ENCODE peak calls at places on chromosomes 4 and X, in seven cellular contexts. One of them, this sample, is unnamed.

GRCh38 chr4:8907596-8908205 is 36.1 kb upstream of the HMX1 start:
- DNase-seq in neural progenitor cell: no peak
- DNase-seq in bronchial epithelial cell: no peak
- DNase-seq in dorsolateral prefrontal cortex: peak; percentile 23
- DNase-seq in CD8-positive, alpha-beta T cell: no peak
- DNase-seq in cardiac fibroblast: no peak
- DNase-seq in AG10803: no peak
- DNase-seq in this sample: no peak

GRCh38 chr4:71400788-71401187 is 62.0 kb downstream of the SLC4A4 start:
- DNase-seq in neural progenitor cell: no peak
- DNase-seq in bronchial epithelial cell: no peak
- DNase-seq in dorsolateral prefrontal cortex: no peak
- DNase-seq in CD8-positive, alpha-beta T cell: no peak
- DNase-seq in cardiac fibroblast: no peak
- DNase-seq in AG10803: no peak
- DNase-seq in this sample: no peak

GRCh38 chr4:110236324-110236723 is 37.9 kb upstream of the ELOVL6 start:
- DNase-seq in neural progenitor cell: no peak
- DNase-seq in bronchial epithelial cell: no peak
- DNase-seq in dorsolateral prefrontal cortex: no peak
- DNase-seq in CD8-positive, alpha-beta T cell: no peak
- DNase-seq in cardiac fibroblast: no peak
- DNase-seq in AG10803: no peak
- DNase-seq in this sample: no peak

GRCh38 chrX:40197071-40197470 is 99.3 kb upstream of the BCOR start:
- DNase-seq in neural progenitor cell: no peak
- DNase-seq in bronchial epithelial cell: no peak
- DNase-seq in dorsolateral prefrontal cortex: no peak
- DNase-seq in CD8-positive, alpha-beta T cell: no peak
- DNase-seq in cardiac fibroblast: no peak
- DNase-seq in AG10803: no peak
- DNase-seq in this sample: no peak

GRCh38 chrX:144219035-144219434 is 335.2 kb downstream of the UBE2NL start:
- DNase-seq in neural progenitor cell: peak; percentile 24
- DNase-seq in bronchial epithelial cell: peak; percentile 0
- DNase-seq in dorsolateral prefrontal cortex: no peak
- DNase-seq in CD8-positive, alpha-beta T cell: no peak
- DNase-seq in cardiac fibroblast: no peak
- DNase-seq in AG10803: peak; percentile 0
- DNase-seq in this sample: no peak

GRCh38 chrX:35842657-35843056 is 44.5 kb downstream of the MAGEB16 start:
- DNase-seq in neural progenitor cell: peak; percentile 11
- DNase-seq in bronchial epithelial cell: no peak
- DNase-seq in dorsolateral prefrontal cortex: no peak
- DNase-seq in CD8-positive, alpha-beta T cell: no peak
- DNase-seq in cardiac fibroblast: no peak
- DNase-seq in AG10803: no peak
- DNase-seq in this sample: no peak

GRCh38 chr4:97367878-97368277 is 775.4 kb downstream of the STPG2 start:
- DNase-seq in neural progenitor cell: no peak
- DNase-seq in bronchial epithelial cell: peak; percentile 76
- DNase-seq in dorsolateral prefrontal cortex: no peak
- DNase-seq in CD8-positive, alpha-beta T cell: no peak
- DNase-seq in cardiac fibroblast: peak; percentile 31
- DNase-seq in AG10803: no peak
- DNase-seq in this sample: no peak

GRCh38 chr4:2688697-2689096 is 67.4 kb downstream of the TNIP2 start:
- DNase-seq in neural progenitor cell: no peak
- DNase-seq in bronchial epithelial cell: no peak
- DNase-seq in dorsolateral prefrontal cortex: peak; percentile 15
- DNase-seq in CD8-positive, alpha-beta T cell: no peak
- DNase-seq in cardiac fibroblast: no peak
- DNase-seq in AG10803: no peak
- DNase-seq in this sample: no peak

GRCh38 chrX:72245461-72246089 is 6.7 kb upstream of the ERCC6L start:
- DNase-seq in neural progenitor cell: peak; percentile 71
- DNase-seq in bronchial epithelial cell: peak; percentile 22
- DNase-seq in dorsolateral prefrontal cortex: peak; percentile 40
- DNase-seq in CD8-positive, alpha-beta T cell: peak; percentile 10
- DNase-seq in cardiac fibroblast: peak; percentile 67
- DNase-seq in AG10803: peak; percentile 46
- DNase-seq in this sample: peak; percentile 28

GRCh38 chr4:107519057-107519456 is 201.0 kb downstream of the PAPSS1 start:
- DNase-seq in neural progenitor cell: peak; percentile 47
- DNase-seq in bronchial epithelial cell: peak; percentile 44
- DNase-seq in dorsolateral prefrontal cortex: no peak
- DNase-seq in CD8-positive, alpha-beta T cell: no peak
- DNase-seq in cardiac fibroblast: peak; percentile 47
- DNase-seq in AG10803: peak; percentile 60
- DNase-seq in this sample: peak; percentile 14

GRCh38 chr4:186808635-186809018 is 85.0 kb upstream of the FAT1 start:
- DNase-seq in neural progenitor cell: no peak
- DNase-seq in bronchial epithelial cell: peak; percentile 90
- DNase-seq in dorsolateral prefrontal cortex: no peak
- DNase-seq in CD8-positive, alpha-beta T cell: no peak
- DNase-seq in cardiac fibroblast: peak; percentile 51
- DNase-seq in AG10803: peak; percentile 72
- DNase-seq in this sample: no peak

GRCh38 chr4:22500128-22500611 is 15.7 kb downstream of the ADGRA3 start:
- DNase-seq in neural progenitor cell: no peak
- DNase-seq in bronchial epithelial cell: peak; percentile 64
- DNase-seq in dorsolateral prefrontal cortex: no peak
- DNase-seq in CD8-positive, alpha-beta T cell: no peak
- DNase-seq in cardiac fibroblast: no peak
- DNase-seq in AG10803: no peak
- DNase-seq in this sample: no peak

GRCh38 chrX:7316887-7317286 is 168.9 kb upstream of the PUDP start:
- DNase-seq in neural progenitor cell: no peak
- DNase-seq in bronchial epithelial cell: no peak
- DNase-seq in dorsolateral prefrontal cortex: no peak
- DNase-seq in CD8-positive, alpha-beta T cell: no peak
- DNase-seq in cardiac fibroblast: no peak
- DNase-seq in AG10803: peak; percentile 89
- DNase-seq in this sample: no peak

GRCh38 chrX:7316280-7316679 is 168.3 kb upstream of the PUDP start:
- DNase-seq in neural progenitor cell: no peak
- DNase-seq in bronchial epithelial cell: peak; percentile 12
- DNase-seq in dorsolateral prefrontal cortex: no peak
- DNase-seq in CD8-positive, alpha-beta T cell: no peak
- DNase-seq in cardiac fibroblast: no peak
- DNase-seq in AG10803: peak; percentile 74
- DNase-seq in this sample: no peak

GRCh38 chrX:7318661-7319060 is 170.7 kb upstream of the PUDP start:
- DNase-seq in neural progenitor cell: no peak
- DNase-seq in bronchial epithelial cell: no peak
- DNase-seq in dorsolateral prefrontal cortex: no peak
- DNase-seq in CD8-positive, alpha-beta T cell: no peak
- DNase-seq in cardiac fibroblast: no peak
- DNase-seq in AG10803: peak; percentile 1
- DNase-seq in this sample: no peak

GRCh38 chrX:7318246-7318645 is 170.3 kb upstream of the PUDP start:
- DNase-seq in neural progenitor cell: no peak
- DNase-seq in bronchial epithelial cell: no peak
- DNase-seq in dorsolateral prefrontal cortex: no peak
- DNase-seq in CD8-positive, alpha-beta T cell: no peak
- DNase-seq in cardiac fibroblast: no peak
- DNase-seq in AG10803: peak; percentile 37
- DNase-seq in this sample: no peak

DNA sequence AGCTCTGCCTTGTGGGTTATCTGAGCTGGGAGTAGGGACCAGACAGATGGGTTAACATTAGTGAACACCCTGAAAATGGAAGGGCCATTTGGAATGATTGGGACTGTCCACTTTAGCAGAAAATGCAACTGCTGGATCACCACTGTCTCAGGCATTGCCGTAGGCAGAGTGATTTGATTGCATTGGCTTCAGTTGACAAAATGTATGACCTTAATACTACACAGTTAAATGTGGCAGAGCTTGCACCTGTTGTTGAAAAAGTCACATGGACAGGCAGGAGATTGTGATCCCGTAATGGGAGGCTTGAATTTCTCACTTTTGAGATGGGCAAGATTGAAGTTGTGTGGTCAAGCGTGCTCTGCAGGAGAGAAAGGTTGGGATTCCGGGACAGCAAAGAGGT is 166.5 kb upstream of the PUDP start:
- DNase-seq in neural progenitor cell: no peak
- DNase-seq in bronchial epithelial cell: no peak
- DNase-seq in dorsolateral prefrontal cortex: no peak
- DNase-seq in CD8-positive, alpha-beta T cell: no peak
- DNase-seq in cardiac fibroblast: no peak
- DNase-seq in AG10803: no peak
- DNase-seq in this sample: no peak
- H3K4me3 ChIP-seq in neural progenitor cell: no peak overlapping the region
- H3K4me3 ChIP-seq in bronchial epithelial cell: no peak overlapping the region
- H3K4me3 ChIP-seq in dorsolateral prefrontal cortex: no peak overlapping the region
- H3K4me3 ChIP-seq in CD8-positive, alpha-beta T cell: no peak overlapping the region
- H3K4me3 ChIP-seq in cardiac fibroblast: no peak overlapping the region
- H3K4me3 ChIP-seq in AG10803: no peak overlapping the region
- H3K4me3 ChIP-seq in this sample: no peak overlapping the region

GRCh38 chrX:17743913-17744312 is 6.6 kb downstream of the SCML1 start:
- DNase-seq in neural progenitor cell: no peak
- DNase-seq in bronchial epithelial cell: peak; percentile 49
- DNase-seq in dorsolateral prefrontal cortex: no peak
- DNase-seq in CD8-positive, alpha-beta T cell: no peak
- DNase-seq in cardiac fibroblast: no peak
- DNase-seq in AG10803: no peak
- DNase-seq in this sample: no peak

GRCh38 chrX:17747692-17748091 is 10.4 kb downstream of the SCML1 start:
- DNase-seq in neural progenitor cell: no peak
- DNase-seq in bronchial epithelial cell: no peak
- DNase-seq in dorsolateral prefrontal cortex: no peak
- DNase-seq in CD8-positive, alpha-beta T cell: no peak
- DNase-seq in cardiac fibroblast: no peak
- DNase-seq in AG10803: no peak
- DNase-seq in this sample: no peak

GRCh38 chrX:17748684-17749083 is 11.4 kb downstream of the SCML1 start:
- DNase-seq in neural progenitor cell: no peak
- DNase-seq in bronchial epithelial cell: no peak
- DNase-seq in dorsolateral prefrontal cortex: no peak
- DNase-seq in CD8-positive, alpha-beta T cell: no peak
- DNase-seq in cardiac fibroblast: no peak
- DNase-seq in AG10803: no peak
- DNase-seq in this sample: no peak

GRCh38 chrX:17741123-17741511 is 3.8 kb downstream of the SCML1 start:
- DNase-seq in neural progenitor cell: peak; percentile 75
- DNase-seq in bronchial epithelial cell: no peak
- DNase-seq in dorsolateral prefrontal cortex: no peak
- DNase-seq in CD8-positive, alpha-beta T cell: no peak
- DNase-seq in cardiac fibroblast: no peak
- DNase-seq in AG10803: no peak
- DNase-seq in this sample: no peak

DNA sequence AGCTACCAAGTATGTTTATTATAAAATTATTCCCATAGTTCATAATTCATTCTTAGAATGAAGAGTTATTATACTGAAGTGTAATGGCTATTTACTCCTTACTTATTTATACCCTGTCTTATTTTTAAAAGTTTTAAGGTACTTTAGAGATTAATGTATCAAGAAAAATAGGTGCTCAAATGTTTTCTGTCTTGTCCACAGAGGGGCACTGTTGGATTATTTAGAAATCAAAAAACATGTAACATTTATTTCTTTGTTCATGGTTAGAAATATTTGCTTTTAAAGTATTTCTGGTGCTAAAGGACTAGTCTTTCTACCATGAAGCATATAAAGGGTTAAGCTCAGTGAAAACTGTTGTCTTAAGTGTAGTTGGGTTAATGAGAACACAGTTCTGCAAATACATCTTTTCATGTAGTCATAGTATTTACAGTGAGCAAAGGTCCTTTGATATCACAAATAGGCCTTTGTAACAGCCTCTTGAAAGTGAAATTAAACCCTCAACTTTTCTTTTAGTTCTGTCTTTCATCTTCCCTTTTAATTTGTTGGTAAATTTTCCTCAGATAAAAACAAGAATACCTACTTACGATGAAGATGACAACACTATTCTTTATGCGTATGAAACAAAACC is 7.7 kb downstream of the SCML1 start:
- DNase-seq in neural progenitor cell: no peak
- DNase-seq in bronchial epithelial cell: peak; percentile 14
- DNase-seq in dorsolateral prefrontal cortex: no peak
- DNase-seq in CD8-positive, alpha-beta T cell: no peak
- DNase-seq in cardiac fibroblast: peak; percentile 22
- DNase-seq in AG10803: no peak
- DNase-seq in this sample: no peak
- TF ChIP-seq CTCF in neural progenitor cell: peak; percentile 53
- TF ChIP-seq CTCF in bronchial epithelial cell: no peak
- TF ChIP-seq CTCF in dorsolateral prefrontal cortex: no peak
- TF ChIP-seq CTCF in CD8-positive, alpha-beta T cell: peak; percentile 40
- TF ChIP-seq CTCF in cardiac fibroblast: peak; percentile 10
- TF ChIP-seq CTCF in AG10803: peak; percentile 36
- TF ChIP-seq CTCF in this sample: no peak

GRCh38 chr4:156873776-156874175 is 97.8 kb downstream of the PDGFC start:
- DNase-seq in neural progenitor cell: no peak
- DNase-seq in bronchial epithelial cell: no peak
- DNase-seq in dorsolateral prefrontal cortex: no peak
- DNase-seq in CD8-positive, alpha-beta T cell: no peak
- DNase-seq in cardiac fibroblast: no peak
- DNase-seq in AG10803: no peak
- DNase-seq in this sample: no peak
- H3K4me3 ChIP-seq in neural progenitor cell: no peak overlapping the region
- H3K4me3 ChIP-seq in bronchial epithelial cell: no peak overlapping the region
- H3K4me3 ChIP-seq in dorsolateral prefrontal cortex: no peak overlapping the region
- H3K4me3 ChIP-seq in CD8-positive, alpha-beta T cell: no peak overlapping the region
- H3K4me3 ChIP-seq in cardiac fibroblast: no peak overlapping the region
- H3K4me3 ChIP-seq in AG10803: no peak overlapping the region
- H3K4me3 ChIP-seq in this sample: no peak overlapping the region

DNA sequence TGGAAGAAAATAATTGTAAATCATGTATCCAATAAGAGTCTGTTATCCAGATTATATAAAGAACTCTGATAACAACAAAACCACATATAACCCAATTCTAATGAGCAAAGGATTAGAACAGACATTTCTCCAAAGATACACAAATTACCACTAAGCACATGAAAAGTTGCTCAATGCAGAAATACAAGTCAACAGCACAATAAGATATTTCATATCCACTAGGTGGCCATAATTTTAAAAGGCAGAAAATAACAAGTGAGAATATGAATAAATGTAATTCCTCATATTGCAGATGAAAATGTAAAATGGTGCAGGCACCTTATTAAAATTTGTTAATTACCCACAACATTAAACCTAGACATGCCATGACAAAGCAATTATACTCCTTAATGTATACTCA is 73.9 kb upstream of the ZCCHC13 start:
- DNase-seq in neural progenitor cell: no peak
- DNase-seq in bronchial epithelial cell: no peak
- DNase-seq in dorsolateral prefrontal cortex: no peak
- DNase-seq in CD8-positive, alpha-beta T cell: no peak
- DNase-seq in cardiac fibroblast: no peak
- DNase-seq in AG10803: no peak
- DNase-seq in this sample: no peak
- TF ChIP-seq CTCF in neural progenitor cell: no peak
- TF ChIP-seq CTCF in bronchial epithelial cell: no peak
- TF ChIP-seq CTCF in dorsolateral prefrontal cortex: no peak
- TF ChIP-seq CTCF in CD8-positive, alpha-beta T cell: no peak
- TF ChIP-seq CTCF in cardiac fibroblast: no peak
- TF ChIP-seq CTCF in AG10803: no peak
- TF ChIP-seq CTCF in this sample: no peak

DNA sequence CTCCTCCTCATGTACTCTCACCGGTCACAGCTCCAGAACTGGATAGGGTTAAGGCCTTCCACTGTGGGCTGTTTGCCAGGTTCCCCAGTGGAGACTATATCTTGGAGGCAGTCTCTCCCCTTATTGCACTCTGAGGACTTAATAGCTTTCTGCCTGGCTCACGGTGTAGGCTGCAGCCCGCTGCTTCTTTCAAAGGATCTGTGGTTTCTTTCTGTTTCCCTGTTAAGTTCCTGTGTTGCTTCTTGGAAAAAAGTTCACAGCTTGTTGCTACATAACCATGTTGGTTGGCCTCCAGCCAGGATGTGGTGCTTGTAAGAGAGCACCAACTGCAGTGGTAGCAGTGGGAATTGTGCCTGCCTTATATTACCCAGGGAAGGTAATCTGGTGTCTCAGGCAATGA is 24.9 kb upstream of the ZDHHC15 start:
- DNase-seq in neural progenitor cell: no peak
- DNase-seq in bronchial epithelial cell: peak; percentile 0
- DNase-seq in dorsolateral prefrontal cortex: peak; percentile 47
- DNase-seq in CD8-positive, alpha-beta T cell: no peak
- DNase-seq in cardiac fibroblast: no peak
- DNase-seq in AG10803: peak; percentile 1
- DNase-seq in this sample: no peak
- H3K4me3 ChIP-seq in neural progenitor cell: no peak overlapping the region
- H3K4me3 ChIP-seq in bronchial epithelial cell: no peak overlapping the region
- H3K4me3 ChIP-seq in dorsolateral prefrontal cortex: no peak overlapping the region
- H3K4me3 ChIP-seq in CD8-positive, alpha-beta T cell: no peak overlapping the region
- H3K4me3 ChIP-seq in cardiac fibroblast: no peak overlapping the region
- H3K4me3 ChIP-seq in AG10803: no peak overlapping the region
- H3K4me3 ChIP-seq in this sample: no peak overlapping the region

This sample was measured in GM12865.